ENCODE peak calls at places on chromosomes 16 and 17, in eight cellular contexts. One of them, this sample, is unnamed.

GRCh38 chr16:65867276-65867990 is 499.1 kb upstream of the CDH5 start:
- DNase-seq in stomach: no peak
- DNase-seq in tibial nerve: no peak
- DNase-seq in K562: no peak
- DNase-seq in H1: no peak
- DNase-seq in A549: no peak
- DNase-seq in suprapubic skin: no peak
- DNase-seq in SK-N-SH: peak; percentile 55
- DNase-seq in this sample: no peak

GRCh38 chr16:87074635-87075318 is 242.4 kb downstream of the C16orf95 start:
- DNase-seq in K562: no peak
- DNase-seq in H1: no peak
- DNase-seq in SK-N-SH: no peak
- DNase-seq in A549: no peak
- DNase-seq in stomach: no peak
- DNase-seq in tibial nerve: no peak
- DNase-seq in suprapubic skin: no peak
- DNase-seq in this sample: no peak

GRCh38 chr16:11361751-11362742 is 16.8 kb downstream of the RMI2 start:
- DNase-seq in suprapubic skin: no peak
- DNase-seq in stomach: no peak
- DNase-seq in SK-N-SH: no peak
- DNase-seq in H1: no peak
- DNase-seq in A549: no peak
- DNase-seq in tibial nerve: no peak
- DNase-seq in K562: no peak
- DNase-seq in this sample: no peak

GRCh38 chr17:17593222-17593620 is 1.7 kb upstream of the PEMT start:
- DNase-seq in tibial nerve: no peak
- DNase-seq in SK-N-SH: no peak
- DNase-seq in K562: no peak
- DNase-seq in stomach: no peak
- DNase-seq in H1: no peak
- DNase-seq in suprapubic skin: no peak
- DNase-seq in A549: no peak
- DNase-seq in this sample: no peak

GRCh38 chr16:10465821-10466220 is 80.0 kb downstream of the ATF7IP2 start:
- DNase-seq in K562: no peak
- DNase-seq in stomach: no peak
- DNase-seq in A549: no peak
- DNase-seq in SK-N-SH: no peak
- DNase-seq in suprapubic skin: no peak
- DNase-seq in H1: no peak
- DNase-seq in tibial nerve: no peak
- DNase-seq in this sample: no peak

GRCh38 chr17:64781394-64781793 is 119.3 kb upstream of the SMURF2 start:
- DNase-seq in tibial nerve: no peak
- DNase-seq in H1: no peak
- DNase-seq in K562: no peak
- DNase-seq in stomach: peak; percentile 67
- DNase-seq in A549: no peak
- DNase-seq in suprapubic skin: peak; percentile 91
- DNase-seq in SK-N-SH: peak; percentile 62
- DNase-seq in this sample: no peak

GRCh38 chr16:19589771-19590302 is 34.3 kb downstream of the VPS35L start:
- DNase-seq in K562: no peak
- DNase-seq in suprapubic skin: no peak
- DNase-seq in SK-N-SH: no peak
- DNase-seq in H1: no peak
- DNase-seq in A549: no peak
- DNase-seq in stomach: no peak
- DNase-seq in tibial nerve: no peak
- DNase-seq in this sample: no peak

GRCh38 chr16:69108069-69108904 is 2.8 kb downstream of the HAS3 start:
- DNase-seq in suprapubic skin: no peak
- DNase-seq in H1: no peak
- DNase-seq in SK-N-SH: peak; percentile 45
- DNase-seq in K562: no peak
- DNase-seq in stomach: no peak
- DNase-seq in tibial nerve: no peak
- DNase-seq in A549: no peak
- DNase-seq in this sample: no peak

GRCh38 chr16:72371307-72372081 is 199.5 kb upstream of the PMFBP1 start:
- DNase-seq in SK-N-SH: no peak
- DNase-seq in K562: no peak
- DNase-seq in suprapubic skin: no peak
- DNase-seq in stomach: no peak
- DNase-seq in tibial nerve: no peak
- DNase-seq in A549: no peak
- DNase-seq in H1: peak; percentile 57
- DNase-seq in this sample: no peak

GRCh38 chr16:28943281-28943680 is 7.5 kb upstream of the NFATC2IP start:
- DNase-seq in A549: no peak
- DNase-seq in stomach: no peak
- DNase-seq in suprapubic skin: no peak
- DNase-seq in tibial nerve: no peak
- DNase-seq in K562: no peak
- DNase-seq in H1: no peak
- DNase-seq in SK-N-SH: no peak
- DNase-seq in this sample: no peak

GRCh38 chr16:11232852-11233726 is 22.9 kb downstream of the SOCS1 start:
- DNase-seq in tibial nerve: no peak
- DNase-seq in H1: no peak
- DNase-seq in stomach: peak; percentile 64
- DNase-seq in A549: no peak
- DNase-seq in K562: peak; percentile 78
- DNase-seq in suprapubic skin: no peak
- DNase-seq in SK-N-SH: no peak
- DNase-seq in this sample: no peak

DNA sequence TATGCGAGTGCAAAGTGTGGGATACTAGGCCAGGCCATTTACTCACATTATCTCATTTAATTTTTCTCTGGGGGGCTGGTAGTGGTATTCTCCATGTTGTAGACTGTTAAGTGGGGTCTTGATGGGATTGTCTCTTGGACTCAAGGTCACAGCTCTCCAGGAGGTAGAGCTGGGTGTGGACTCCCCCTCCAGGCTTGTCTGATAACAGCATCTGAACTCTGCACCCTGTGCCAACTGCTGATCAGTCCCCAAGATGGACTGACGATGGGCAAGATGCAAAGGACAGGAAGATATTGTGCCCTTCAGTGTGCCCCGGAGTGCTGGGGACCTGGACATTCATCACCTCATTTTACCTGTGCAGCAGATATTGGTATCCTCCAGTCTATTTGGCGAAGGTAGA is 147.8 kb downstream of the MSI2 start:
- DNase-seq in suprapubic skin: no peak
- DNase-seq in H1: no peak
- DNase-seq in stomach: no peak
- DNase-seq in SK-N-SH: peak; percentile 44
- DNase-seq in A549: peak; percentile 28
- DNase-seq in K562: no peak
- DNase-seq in tibial nerve: no peak
- DNase-seq in this sample: no peak
- H3K4me1 ChIP-seq in suprapubic skin: no peaks in the 10 kb centered on the region
- H3K4me1 ChIP-seq in H1: peaks cover 21% of the 10 kb centered on the region
- H3K4me1 ChIP-seq in stomach: peaks cover 17% of the 10 kb centered on the region
- H3K4me1 ChIP-seq in SK-N-SH: peaks cover 62% of the 10 kb centered on the region
- H3K4me1 ChIP-seq in A549: peaks cover 32% of the 10 kb centered on the region
- H3K4me1 ChIP-seq in K562: peaks cover 16% of the 10 kb centered on the region
- H3K4me1 ChIP-seq in tibial nerve: peaks cover 38% of the 10 kb centered on the region
- H3K4me1 ChIP-seq in this sample: peaks cover 37% of the 10 kb centered on the region

GRCh38 chr16:57102888-57103879 is 10.8 kb downstream of the CPNE2 start:
- DNase-seq in SK-N-SH: no peak
- DNase-seq in H1: no peak
- DNase-seq in suprapubic skin: no peak
- DNase-seq in stomach: no peak
- DNase-seq in A549: no peak
- DNase-seq in tibial nerve: no peak
- DNase-seq in K562: no peak
- DNase-seq in this sample: no peak

GRCh38 chr16:57108432-57108831 is 16.0 kb downstream of the CPNE2 start:
- DNase-seq in A549: no peak
- DNase-seq in tibial nerve: no peak
- DNase-seq in SK-N-SH: no peak
- DNase-seq in suprapubic skin: no peak
- DNase-seq in H1: no peak
- DNase-seq in K562: no peak
- DNase-seq in stomach: no peak
- DNase-seq in this sample: no peak

GRCh38 chr16:57106767-57107166 is 14.4 kb downstream of the CPNE2 start:
- DNase-seq in K562: no peak
- DNase-seq in A549: no peak
- DNase-seq in stomach: no peak
- DNase-seq in SK-N-SH: peak; percentile 65
- DNase-seq in tibial nerve: no peak
- DNase-seq in suprapubic skin: no peak
- DNase-seq in H1: no peak
- DNase-seq in this sample: no peak

GRCh38 chr16:57107324-57107922 is 15.0 kb downstream of the CPNE2 start:
- DNase-seq in K562: no peak
- DNase-seq in tibial nerve: no peak
- DNase-seq in stomach: no peak
- DNase-seq in H1: no peak
- DNase-seq in suprapubic skin: no peak
- DNase-seq in A549: no peak
- DNase-seq in SK-N-SH: peak; percentile 59
- DNase-seq in this sample: no peak

DNA sequence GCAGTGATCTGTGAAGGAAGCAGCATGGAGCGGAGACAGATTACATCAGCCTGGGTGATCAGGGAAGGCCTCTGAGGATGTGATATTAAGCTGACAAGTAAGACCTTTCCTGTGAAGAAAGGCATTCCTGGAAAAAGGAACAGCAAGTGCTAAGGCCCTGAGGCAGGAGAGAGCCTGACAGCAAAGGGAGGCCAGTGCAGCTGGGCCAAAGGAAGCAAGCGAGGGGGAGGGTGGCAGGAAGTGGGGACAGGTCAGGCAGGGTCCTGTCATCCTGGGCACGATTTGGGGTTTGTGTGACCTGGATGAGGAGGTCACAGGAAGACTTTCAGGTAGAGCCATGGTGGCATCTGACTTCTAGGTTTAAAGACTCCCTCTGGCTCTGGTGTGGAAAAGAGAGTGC is 12.3 kb downstream of the CPNE2 start:
- DNase-seq in SK-N-SH: no peak
- DNase-seq in K562: no peak
- DNase-seq in H1: no peak
- DNase-seq in suprapubic skin: no peak
- DNase-seq in tibial nerve: no peak
- DNase-seq in stomach: no peak
- DNase-seq in A549: no peak
- DNase-seq in this sample: no peak
- TF ChIP-seq EP300 in SK-N-SH: no peak
- TF ChIP-seq EP300 in K562: no peak
- TF ChIP-seq EP300 in H1: no peak
- TF ChIP-seq EP300 in suprapubic skin: no peak
- TF ChIP-seq EP300 in tibial nerve: no peak
- TF ChIP-seq EP300 in stomach: no peak
- TF ChIP-seq EP300 in A549: no peak
- TF ChIP-seq EP300 in this sample: no peak

GRCh38 chr17:77796201-77796860 is 162.2 kb upstream of the TNRC6C start:
- DNase-seq in K562: no peak
- DNase-seq in stomach: no peak
- DNase-seq in A549: no peak
- DNase-seq in SK-N-SH: no peak
- DNase-seq in suprapubic skin: no peak
- DNase-seq in tibial nerve: no peak
- DNase-seq in H1: no peak
- DNase-seq in this sample: no peak

GRCh38 chr17:77793888-77794235 is 164.6 kb upstream of the TNRC6C start:
- DNase-seq in K562: no peak
- DNase-seq in stomach: no peak
- DNase-seq in suprapubic skin: no peak
- DNase-seq in A549: no peak
- DNase-seq in H1: no peak
- DNase-seq in tibial nerve: no peak
- DNase-seq in SK-N-SH: peak; percentile 33
- DNase-seq in this sample: no peak

GRCh38 chr17:77794846-77795245 is 163.7 kb upstream of the TNRC6C start:
- DNase-seq in SK-N-SH: peak; percentile 32
- DNase-seq in tibial nerve: no peak
- DNase-seq in stomach: no peak
- DNase-seq in K562: no peak
- DNase-seq in H1: no peak
- DNase-seq in A549: no peak
- DNase-seq in suprapubic skin: no peak
- DNase-seq in this sample: no peak

GRCh38 chr17:77793146-77793887 is 165.2 kb upstream of the TNRC6C start:
- DNase-seq in stomach: no peak
- DNase-seq in A549: no peak
- DNase-seq in K562: no peak
- DNase-seq in suprapubic skin: no peak
- DNase-seq in SK-N-SH: peak; percentile 13
- DNase-seq in H1: no peak
- DNase-seq in tibial nerve: no peak
- DNase-seq in this sample: no peak

GRCh38 chr17:77795685-77796084 is 162.8 kb upstream of the TNRC6C start:
- DNase-seq in SK-N-SH: no peak
- DNase-seq in tibial nerve: no peak
- DNase-seq in H1: no peak
- DNase-seq in A549: no peak
- DNase-seq in K562: no peak
- DNase-seq in suprapubic skin: no peak
- DNase-seq in stomach: no peak
- DNase-seq in this sample: no peak
- H3K4me1 ChIP-seq in SK-N-SH: peaks cover 21% of the 10 kb centered on the region
- H3K4me1 ChIP-seq in tibial nerve: peaks cover 34% of the 10 kb centered on the region
- H3K4me1 ChIP-seq in H1: no peaks in the 10 kb centered on the region
- H3K4me1 ChIP-seq in A549: no peaks in the 10 kb centered on the region
- H3K4me1 ChIP-seq in K562: no peaks in the 10 kb centered on the region
- H3K4me1 ChIP-seq in suprapubic skin: peaks cover 2% of the 10 kb centered on the region
- H3K4me1 ChIP-seq in stomach: no peaks in the 10 kb centered on the region
- H3K4me1 ChIP-seq in this sample: peaks cover 24% of the 10 kb centered on the region

GRCh38 chr16:4062212-4062802 is 53.9 kb downstream of the ADCY9 start:
- DNase-seq in suprapubic skin: no peak
- DNase-seq in SK-N-SH: no peak
- DNase-seq in stomach: no peak
- DNase-seq in tibial nerve: no peak
- DNase-seq in H1: no peak
- DNase-seq in A549: no peak
- DNase-seq in K562: no peak
- DNase-seq in this sample: no peak

GRCh38 chr16:4070936-4071335 is 45.3 kb downstream of the ADCY9 start:
- DNase-seq in SK-N-SH: no peak
- DNase-seq in H1: no peak
- DNase-seq in A549: no peak
- DNase-seq in stomach: no peak
- DNase-seq in K562: no peak
- DNase-seq in tibial nerve: no peak
- DNase-seq in suprapubic skin: peak; percentile 43
- DNase-seq in this sample: no peak

GRCh38 chr16:4071686-4072561 is 44.3 kb downstream of the ADCY9 start:
- DNase-seq in suprapubic skin: no peak
- DNase-seq in K562: no peak
- DNase-seq in A549: no peak
- DNase-seq in SK-N-SH: no peak
- DNase-seq in stomach: no peak
- DNase-seq in H1: no peak
- DNase-seq in tibial nerve: no peak
- DNase-seq in this sample: no peak

GRCh38 chr16:4064950-4065352 is 51.3 kb downstream of the ADCY9 start:
- DNase-seq in suprapubic skin: no peak
- DNase-seq in A549: no peak
- DNase-seq in stomach: no peak
- DNase-seq in H1: no peak
- DNase-seq in tibial nerve: no peak
- DNase-seq in SK-N-SH: no peak
- DNase-seq in K562: no peak
- DNase-seq in this sample: no peak

GRCh38 chr16:4067262-4068001 is 48.8 kb downstream of the ADCY9 start:
- DNase-seq in stomach: no peak
- DNase-seq in H1: no peak
- DNase-seq in SK-N-SH: no peak
- DNase-seq in A549: no peak
- DNase-seq in tibial nerve: no peak
- DNase-seq in suprapubic skin: peak; percentile 48
- DNase-seq in K562: no peak
- DNase-seq in this sample: no peak
- TF ChIP-seq EP300 in stomach: no peak
- TF ChIP-seq EP300 in H1: no peak
- TF ChIP-seq EP300 in SK-N-SH: no peak
- TF ChIP-seq EP300 in A549: no peak
- TF ChIP-seq EP300 in tibial nerve: no peak
- TF ChIP-seq EP300 in suprapubic skin: no peak
- TF ChIP-seq EP300 in K562: no peak
- TF ChIP-seq EP300 in this sample: no peak

This sample was measured in esophagus muscularis mucosa.